ENCODE peak calls at places on chromosomes 4 and X, in eight cellular contexts. S is dermis microvascular lymphatic vessel endothelial cell; X is EH; Y is NCI-H2029 treated with DMSO at 0.1 percent for 48 hours; T is anterior cingulate cortex; M is pulmonary artery endothelial cell; P is central memory CD4-positive, alpha-beta T cell; D is breast epithelium. O is an unnamed sample.

GRCh38 chr4:6728320-6729029 is 12.5 kb downstream of the BLOC1S4 start:
- DNase-seq in S (no peak), X (no peak), Y (no peak), T (no peak), M (no peak), P (no peak), D (no peak), O (no peak)

GRCh38 chr4:142823796-142824195 is 22.3 kb downstream of the INPP4B start:
- DNase-seq in S (no peak), X (no peak), Y (no peak), T (no peak), M (no peak), P (no peak), D (no peak), O (no peak)

GRCh38 chrX:30248854-30249253 is 1.9 kb downstream of the MAGEB1 start:
- DNase-seq in S (no peak), X (no peak), Y (no peak), T (no peak), M (no peak), P (no peak), D (no peak), O (no peak)

GRCh38 chr4:179750374-179750773 is 2308.1 kb upstream of the AGA start:
- DNase-seq in S (no peak), X (no peak), Y (no peak), T (no peak), M (no peak), P (no peak), D (no peak), O (peak; percentile 39)

GRCh38 chr4:4401049-4401448 is 14.1 kb downstream of the NSG1 start:
- DNase-seq in S (no peak), X (no peak), Y (no peak), T (no peak), M (no peak), P (no peak), D (no peak), O (no peak)

GRCh38 chrX:38061335-38061734 is 55.0 kb downstream of the SYTL5 start:
- DNase-seq in S (peak; percentile 61), X (peak; percentile 30), Y (no peak), T (no peak), M (no peak), P (no peak), D (no peak), O (no peak)

GRCh38 chrX:40694833-40695232 is 40.5 kb downstream of the MED14 start:
- DNase-seq in S (peak; percentile 5), X (no peak), Y (no peak), T (no peak), M (no peak), P (no peak), D (no peak), O (no peak)

GRCh38 chr4:108512615-108513505 is 107.5 kb upstream of the RPL34 start:
- DNase-seq in S (peak; percentile 53), X (peak; percentile 33), Y (no peak), T (no peak), M (no peak), P (peak; percentile 15), D (peak; percentile 18), O (no peak)

GRCh38 chr4:54726907-54727306 is 69.2 kb downstream of the KIT start:
- DNase-seq in S (no peak), X (no peak), Y (no peak), T (no peak), M (no peak), P (no peak), D (no peak), O (no peak)

GRCh38 chr4:78845469-78845868 is 69.3 kb downstream of the BMP2K start:
- DNase-seq in S (no peak), X (no peak), Y (no peak), T (no peak), M (no peak), P (no peak), D (no peak), O (no peak)

GRCh38 chr4:122948671-122949070 is 26.3 kb upstream of the NUDT6 start:
- DNase-seq in S (no peak), X (no peak), Y (no peak), T (no peak), M (no peak), P (no peak), D (no peak), O (no peak)

GRCh38 chr4:124525524-124525923 is 187.0 kb downstream of the ANKRD50 start:
- DNase-seq in S (no peak), X (no peak), Y (no peak), T (no peak), M (no peak), P (no peak), D (no peak), O (no peak)

GRCh38 chr4:129233691-129234090 is 137.7 kb downstream of the C4orf33 start:
- DNase-seq in S (no peak), X (no peak), Y (no peak), T (no peak), M (no peak), P (no peak), D (no peak), O (peak; percentile 77)

O was measured in SHP77 treated with DMSO at 0.1 percent for 48 hours.